ENCODE peak calls at places on chromosomes 3 and 15, in five cellular contexts. One of them, this sample, is unnamed.

GRCh38 chr15:77034620-77035467 is 36.1 kb downstream of the TSPAN3 start:
- DNase-seq in stomach: peak; percentile 40
- DNase-seq in body of pancreas: peak; percentile 11
- DNase-seq in HCT116: no peak
- DNase-seq in upper lobe of right lung: peak; percentile 74
- DNase-seq in this sample: peak; percentile 61

GRCh38 chr3:41710646-41711388 is 251.1 kb downstream of the ULK4 start:
- DNase-seq in stomach: no peak
- DNase-seq in body of pancreas: no peak
- DNase-seq in HCT116: no peak
- DNase-seq in upper lobe of right lung: no peak
- DNase-seq in this sample: no peak

GRCh38 chr3:121574449-121574848 is 6.7 kb downstream of the ARGFX start:
- DNase-seq in stomach: peak; percentile 58
- DNase-seq in body of pancreas: peak; percentile 47
- DNase-seq in HCT116: peak; percentile 59
- DNase-seq in upper lobe of right lung: no peak
- DNase-seq in this sample: peak; percentile 66

GRCh38 chr15:28977377-28978010 is 91.7 kb downstream of the APBA2 start:
- DNase-seq in stomach: no peak
- DNase-seq in body of pancreas: no peak
- DNase-seq in HCT116: peak; percentile 73
- DNase-seq in upper lobe of right lung: no peak
- DNase-seq in this sample: peak; percentile 4

GRCh38 chr3:42129014-42129953 is 38.1 kb downstream of the TRAK1 start:
- DNase-seq in stomach: peak; percentile 47
- DNase-seq in body of pancreas: peak; percentile 50
- DNase-seq in HCT116: peak; percentile 37
- DNase-seq in upper lobe of right lung: no peak
- DNase-seq in this sample: peak; percentile 84

GRCh38 chr3:78919021-78919755 is 848.6 kb downstream of the ROBO1 start:
- DNase-seq in stomach: no peak
- DNase-seq in body of pancreas: no peak
- DNase-seq in HCT116: no peak
- DNase-seq in upper lobe of right lung: no peak
- DNase-seq in this sample: peak; percentile 1

GRCh38 chr3:45841380-45841700 is 579 bp downstream of the LZTFL1 start:
- DNase-seq in stomach: no peak
- DNase-seq in body of pancreas: no peak
- DNase-seq in HCT116: no peak
- DNase-seq in upper lobe of right lung: peak; percentile 68
- DNase-seq in this sample: peak; percentile 15

GRCh38 chr15:85760531-85761371 is 34.0 kb downstream of the KLHL25 start:
- DNase-seq in stomach: no peak
- DNase-seq in body of pancreas: peak; percentile 44
- DNase-seq in HCT116: no peak
- DNase-seq in upper lobe of right lung: no peak
- DNase-seq in this sample: no peak

GRCh38 chr3:42747581-42747980 is 25.5 kb downstream of the CCDC13 start:
- DNase-seq in stomach: no peak
- DNase-seq in body of pancreas: no peak
- DNase-seq in HCT116: no peak
- DNase-seq in upper lobe of right lung: no peak
- DNase-seq in this sample: no peak

GRCh38 chr15:90862964-90863721 is 5.2 kb upstream of the FURIN start:
- DNase-seq in stomach: no peak
- DNase-seq in body of pancreas: no peak
- DNase-seq in HCT116: no peak
- DNase-seq in upper lobe of right lung: peak; percentile 77
- DNase-seq in this sample: no peak

GRCh38 chr3:134598813-134599563 is 51.8 kb downstream of the KY start:
- DNase-seq in stomach: no peak
- DNase-seq in body of pancreas: no peak
- DNase-seq in HCT116: no peak
- DNase-seq in upper lobe of right lung: no peak
- DNase-seq in this sample: no peak

DNA sequence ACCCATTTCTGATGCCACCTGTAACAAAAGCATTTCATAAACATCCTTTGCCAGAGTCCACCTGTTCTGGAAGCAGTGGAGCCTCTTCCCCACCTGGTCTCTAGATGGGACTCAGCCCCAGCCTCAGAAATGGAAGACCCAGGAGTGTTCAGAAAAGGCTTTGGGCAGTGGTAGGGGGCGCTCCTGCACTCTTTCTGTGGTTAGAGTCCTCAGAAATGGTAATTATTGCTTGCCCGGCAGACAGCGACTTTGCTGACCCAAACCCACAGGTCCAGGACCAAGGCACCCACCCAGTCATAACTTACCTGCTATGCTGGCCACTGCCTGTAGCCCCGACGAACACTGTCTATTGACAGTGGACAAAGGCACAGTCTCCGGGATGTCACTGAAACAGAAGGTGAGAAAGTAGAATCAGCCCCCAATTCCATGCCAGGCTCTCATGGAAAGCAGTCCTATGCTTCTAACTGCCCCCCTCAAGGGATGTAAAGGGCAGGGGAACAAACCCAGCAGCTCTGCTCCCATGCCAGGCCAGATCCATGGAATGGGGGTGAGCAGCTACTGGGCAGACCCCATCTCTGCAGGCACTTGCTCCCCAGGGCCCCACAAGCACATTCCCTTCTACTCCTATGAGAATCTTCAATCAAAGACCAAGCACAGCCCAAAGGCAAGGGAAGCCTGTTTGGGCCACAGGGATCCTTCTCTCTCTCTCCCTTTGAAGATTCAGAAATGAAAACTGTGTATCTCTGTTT is 5.1 kb downstream of the ACAA1 start:
- DNase-seq in stomach: peak; percentile 25
- DNase-seq in body of pancreas: no peak
- DNase-seq in HCT116: no peak
- DNase-seq in upper lobe of right lung: peak; percentile 63
- DNase-seq in this sample: no peak
- TF ChIP-seq CTCF in stomach: no peak
- TF ChIP-seq CTCF in body of pancreas: no peak
- TF ChIP-seq CTCF in HCT116: no peak
- TF ChIP-seq CTCF in upper lobe of right lung: peak; percentile 30
- TF ChIP-seq CTCF in this sample: no peak

GRCh38 chr3:156010829-156011228 is 109.5 kb upstream of the KCNAB1 start:
- DNase-seq in stomach: no peak
- DNase-seq in body of pancreas: peak; percentile 14
- DNase-seq in HCT116: peak; percentile 12
- DNase-seq in upper lobe of right lung: no peak
- DNase-seq in this sample: peak; percentile 45
- TF ChIP-seq CTCF in stomach: no peak
- TF ChIP-seq CTCF in body of pancreas: no peak
- TF ChIP-seq CTCF in HCT116: peak; percentile 43
- TF ChIP-seq CTCF in upper lobe of right lung: peak; percentile 14
- TF ChIP-seq CTCF in this sample: peak; percentile 37

DNA sequence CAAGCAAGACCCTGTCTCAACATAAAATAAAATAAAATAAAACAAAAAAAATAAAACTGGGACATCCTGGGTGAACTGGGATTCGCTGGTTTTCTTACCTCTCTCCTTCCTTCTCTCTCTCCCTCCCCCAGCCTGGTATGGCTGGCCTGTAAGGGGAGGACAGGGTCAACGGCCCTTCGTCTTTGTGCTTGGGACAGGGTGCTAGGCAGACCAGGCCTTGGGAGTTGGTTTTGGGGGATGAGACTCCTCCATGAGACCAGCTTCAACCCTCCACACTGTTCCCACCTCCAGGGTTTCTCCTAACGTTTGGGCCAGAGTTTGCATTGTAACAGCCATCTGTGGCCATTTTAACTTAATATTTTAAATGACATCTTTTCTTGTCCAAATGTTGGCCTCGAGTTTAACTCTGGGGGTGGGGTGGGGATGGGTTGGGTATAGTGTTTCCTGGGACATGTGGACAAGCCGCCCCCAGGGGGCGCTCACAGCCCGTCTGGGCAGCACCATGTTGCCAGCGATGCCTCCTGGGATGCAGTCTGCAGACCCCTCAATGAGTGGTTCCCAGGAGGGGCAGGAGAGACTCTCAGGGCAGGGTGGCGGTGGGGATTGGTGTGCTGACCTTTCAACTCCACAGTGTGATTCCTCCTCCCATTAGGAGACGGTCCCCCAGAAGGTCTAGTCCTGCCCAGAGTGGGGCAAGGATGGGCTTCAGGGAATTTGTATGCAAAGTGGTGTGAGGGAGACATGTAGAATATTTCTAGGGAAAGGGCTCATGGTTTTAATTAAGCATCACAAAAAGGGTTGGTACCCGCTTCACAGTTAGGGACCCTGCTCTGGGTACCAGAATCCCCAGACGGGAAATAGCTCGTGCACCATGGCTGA is 37.7 kb upstream of the LCTL start:
- DNase-seq in stomach: peak; percentile 71
- DNase-seq in body of pancreas: peak; percentile 62
- DNase-seq in HCT116: peak; percentile 43
- DNase-seq in upper lobe of right lung: peak; percentile 87
- DNase-seq in this sample: peak; percentile 82
- TF ChIP-seq CTCF in stomach: peak; percentile 73
- TF ChIP-seq CTCF in body of pancreas: peak; percentile 74
- TF ChIP-seq CTCF in HCT116: peak; percentile 93
- TF ChIP-seq CTCF in upper lobe of right lung: peak; percentile 84
- TF ChIP-seq CTCF in this sample: peak; percentile 90

DNA sequence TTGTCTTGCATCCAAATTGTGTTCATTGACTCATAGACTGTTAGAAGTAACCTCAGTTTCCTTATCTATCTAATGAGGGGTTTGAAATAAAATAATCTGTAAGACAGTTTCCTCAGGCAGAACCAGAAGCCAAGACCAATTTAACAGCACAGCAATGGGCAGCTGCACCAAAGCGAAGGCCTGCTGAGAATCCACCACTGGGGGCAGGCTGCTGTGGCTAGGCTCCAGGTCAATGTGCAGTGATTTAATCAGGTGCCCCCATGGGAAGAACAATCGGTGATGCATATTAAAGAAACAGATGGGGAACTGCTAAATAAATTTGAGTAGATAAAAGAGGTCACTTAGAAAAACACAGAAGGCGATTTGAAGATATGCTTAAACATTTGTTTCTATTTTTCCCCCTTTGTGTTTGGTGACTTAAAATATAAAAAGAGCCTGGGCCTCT is 28.0 kb upstream of the TMOD3 start:
- DNase-seq in stomach: no peak
- DNase-seq in body of pancreas: no peak
- DNase-seq in HCT116: peak; percentile 33
- DNase-seq in upper lobe of right lung: no peak
- DNase-seq in this sample: peak; percentile 58
- TF ChIP-seq CTCF in stomach: peak; percentile 22
- TF ChIP-seq CTCF in body of pancreas: no peak
- TF ChIP-seq CTCF in HCT116: peak; percentile 29
- TF ChIP-seq CTCF in upper lobe of right lung: peak; percentile 40
- TF ChIP-seq CTCF in this sample: peak; percentile 37

GRCh38 chr3:34015204-34016142 is 217.0 kb downstream of the PDCD6IP start:
- DNase-seq in stomach: no peak
- DNase-seq in body of pancreas: no peak
- DNase-seq in HCT116: no peak
- DNase-seq in upper lobe of right lung: no peak
- DNase-seq in this sample: no peak
- TF ChIP-seq CTCF in stomach: no peak
- TF ChIP-seq CTCF in body of pancreas: no peak
- TF ChIP-seq CTCF in HCT116: no peak
- TF ChIP-seq CTCF in upper lobe of right lung: no peak
- TF ChIP-seq CTCF in this sample: no peak

GRCh38 chr15:75054172-75054897 is 30.9 kb downstream of the PPCDC start:
- DNase-seq in stomach: no peak
- DNase-seq in body of pancreas: no peak
- DNase-seq in HCT116: no peak
- DNase-seq in upper lobe of right lung: no peak
- DNase-seq in this sample: no peak
- TF ChIP-seq CTCF in stomach: no peak
- TF ChIP-seq CTCF in body of pancreas: no peak
- TF ChIP-seq CTCF in HCT116: no peak
- TF ChIP-seq CTCF in upper lobe of right lung: no peak
- TF ChIP-seq CTCF in this sample: no peak

GRCh38 chr3:16869606-16870005 is 15.1 kb upstream of the PLCL2 start:
- DNase-seq in stomach: no peak
- DNase-seq in body of pancreas: no peak
- DNase-seq in HCT116: no peak
- DNase-seq in upper lobe of right lung: no peak
- DNase-seq in this sample: no peak

GRCh38 chr3:16873872-16874271 is 10.9 kb upstream of the PLCL2 start:
- DNase-seq in stomach: no peak
- DNase-seq in body of pancreas: no peak
- DNase-seq in HCT116: no peak
- DNase-seq in upper lobe of right lung: no peak
- DNase-seq in this sample: no peak

GRCh38 chr3:16868513-16868912 is 16.2 kb upstream of the PLCL2 start:
- DNase-seq in stomach: no peak
- DNase-seq in body of pancreas: no peak
- DNase-seq in HCT116: no peak
- DNase-seq in upper lobe of right lung: no peak
- DNase-seq in this sample: no peak

GRCh38 chr3:16875876-16876575 is 8.7 kb upstream of the PLCL2 start:
- DNase-seq in stomach: no peak
- DNase-seq in body of pancreas: no peak
- DNase-seq in HCT116: no peak
- DNase-seq in upper lobe of right lung: no peak
- DNase-seq in this sample: no peak

GRCh38 chr3:16871915-16872842 is 12.6 kb upstream of the PLCL2 start:
- DNase-seq in stomach: no peak
- DNase-seq in body of pancreas: no peak
- DNase-seq in HCT116: no peak
- DNase-seq in upper lobe of right lung: no peak
- DNase-seq in this sample: no peak
- TF ChIP-seq CTCF in stomach: no peak
- TF ChIP-seq CTCF in body of pancreas: no peak
- TF ChIP-seq CTCF in HCT116: no peak
- TF ChIP-seq CTCF in upper lobe of right lung: no peak
- TF ChIP-seq CTCF in this sample: no peak